ENCODE peak calls at places on chromosomes 5 and 9, in eight cellular contexts. One of them, this sample, is unnamed.

GRCh38 chr9:73813546-73813945 is 661.9 kb downstream of the ANXA1 start:
- DNase-seq in ascending aorta: no peak
- DNase-seq in pancreas: no peak
- DNase-seq in adrenal gland: no peak
- DNase-seq in heart left ventricle: no peak
- DNase-seq in heart right ventricle: no peak
- DNase-seq in aorta: no peak
- DNase-seq in adipocyte: peak; percentile 41
- DNase-seq in this sample: no peak

GRCh38 chr5:67263656-67264055 is 67.1 kb upstream of the CD180 start:
- DNase-seq in ascending aorta: no peak
- DNase-seq in pancreas: no peak
- DNase-seq in adrenal gland: no peak
- DNase-seq in heart left ventricle: no peak
- DNase-seq in heart right ventricle: no peak
- DNase-seq in aorta: no peak
- DNase-seq in adipocyte: no peak
- DNase-seq in this sample: no peak

GRCh38 chr5:11298877-11299276 is 537.8 kb upstream of the DAP start:
- DNase-seq in ascending aorta: no peak
- DNase-seq in pancreas: no peak
- DNase-seq in adrenal gland: no peak
- DNase-seq in heart left ventricle: no peak
- DNase-seq in heart right ventricle: no peak
- DNase-seq in aorta: no peak
- DNase-seq in adipocyte: no peak
- DNase-seq in this sample: no peak

GRCh38 chr5:65199988-65200668 is 281.6 kb downstream of the ADAMTS6 start:
- DNase-seq in ascending aorta: no peak
- DNase-seq in pancreas: no peak
- DNase-seq in adrenal gland: no peak
- DNase-seq in heart left ventricle: no peak
- DNase-seq in heart right ventricle: no peak
- DNase-seq in aorta: no peak
- DNase-seq in adipocyte: peak; percentile 72
- DNase-seq in this sample: no peak

GRCh38 chr5:120297621-120298020 is 166.5 kb upstream of the PRR16 start:
- DNase-seq in ascending aorta: no peak
- DNase-seq in pancreas: no peak
- DNase-seq in adrenal gland: no peak
- DNase-seq in heart left ventricle: no peak
- DNase-seq in heart right ventricle: no peak
- DNase-seq in aorta: no peak
- DNase-seq in adipocyte: peak; percentile 16
- DNase-seq in this sample: no peak

GRCh38 chr9:7869340-7869739 is 69.8 kb upstream of the DMAC1 start:
- DNase-seq in ascending aorta: no peak
- DNase-seq in pancreas: no peak
- DNase-seq in adrenal gland: no peak
- DNase-seq in heart left ventricle: no peak
- DNase-seq in heart right ventricle: no peak
- DNase-seq in aorta: no peak
- DNase-seq in adipocyte: no peak
- DNase-seq in this sample: no peak

GRCh38 chr5:9363026-9363793 is 182.7 kb downstream of the SEMA5A start:
- DNase-seq in ascending aorta: no peak
- DNase-seq in pancreas: no peak
- DNase-seq in adrenal gland: no peak
- DNase-seq in heart left ventricle: no peak
- DNase-seq in heart right ventricle: no peak
- DNase-seq in aorta: no peak
- DNase-seq in adipocyte: peak; percentile 39
- DNase-seq in this sample: no peak

GRCh38 chr5:67028981-67029380 is 167.6 kb downstream of the CD180 start:
- DNase-seq in ascending aorta: no peak
- DNase-seq in pancreas: no peak
- DNase-seq in adrenal gland: no peak
- DNase-seq in heart left ventricle: no peak
- DNase-seq in heart right ventricle: no peak
- DNase-seq in aorta: no peak
- DNase-seq in adipocyte: no peak
- DNase-seq in this sample: no peak

GRCh38 chr5:127280494-127281220 is 9.9 kb upstream of the MEGF10 start:
- DNase-seq in ascending aorta: no peak
- DNase-seq in pancreas: peak; percentile 38
- DNase-seq in adrenal gland: no peak
- DNase-seq in heart left ventricle: no peak
- DNase-seq in heart right ventricle: no peak
- DNase-seq in aorta: no peak
- DNase-seq in adipocyte: peak; percentile 14
- DNase-seq in this sample: no peak

GRCh38 chr5:141382469-141383294 is at the start of gene PCDHGA7:
- DNase-seq in ascending aorta: no peak
- DNase-seq in pancreas: no peak
- DNase-seq in adrenal gland: no peak
- DNase-seq in heart left ventricle: no peak
- DNase-seq in heart right ventricle: no peak
- DNase-seq in aorta: peak; percentile 58
- DNase-seq in adipocyte: peak; percentile 61
- DNase-seq in this sample: no peak

GRCh38 chr5:95895771-95896170 is 65.9 kb downstream of the ELL2 start:
- DNase-seq in ascending aorta: no peak
- DNase-seq in pancreas: no peak
- DNase-seq in adrenal gland: no peak
- DNase-seq in heart left ventricle: no peak
- DNase-seq in heart right ventricle: no peak
- DNase-seq in aorta: no peak
- DNase-seq in adipocyte: peak; percentile 25
- DNase-seq in this sample: no peak

GRCh38 chr9:72843525-72844439 is 109.1 kb downstream of the ALDH1A1 start:
- DNase-seq in ascending aorta: no peak
- DNase-seq in pancreas: no peak
- DNase-seq in adrenal gland: no peak
- DNase-seq in heart left ventricle: no peak
- DNase-seq in heart right ventricle: no peak
- DNase-seq in aorta: no peak
- DNase-seq in adipocyte: peak; percentile 14
- DNase-seq in this sample: no peak

GRCh38 chr5:10329808-10330481 is 22.2 kb upstream of the CMBL start:
- DNase-seq in ascending aorta: no peak
- DNase-seq in pancreas: peak; percentile 42
- DNase-seq in adrenal gland: peak; percentile 42
- DNase-seq in heart left ventricle: peak; percentile 72
- DNase-seq in heart right ventricle: peak; percentile 49
- DNase-seq in aorta: no peak
- DNase-seq in adipocyte: peak; percentile 93
- DNase-seq in this sample: peak; percentile 55

GRCh38 chr5:111929892-111930291 is 172.9 kb upstream of the NREP start:
- DNase-seq in ascending aorta: no peak
- DNase-seq in pancreas: no peak
- DNase-seq in adrenal gland: peak; percentile 68
- DNase-seq in heart left ventricle: no peak
- DNase-seq in heart right ventricle: no peak
- DNase-seq in aorta: no peak
- DNase-seq in adipocyte: peak; percentile 90
- DNase-seq in this sample: no peak

GRCh38 chr9:38339087-38339486 is 53.4 kb upstream of the ALDH1B1 start:
- DNase-seq in ascending aorta: no peak
- DNase-seq in pancreas: peak; percentile 34
- DNase-seq in adrenal gland: peak; percentile 84
- DNase-seq in heart left ventricle: no peak
- DNase-seq in heart right ventricle: no peak
- DNase-seq in aorta: no peak
- DNase-seq in adipocyte: no peak
- DNase-seq in this sample: no peak

GRCh38 chr5:138677782-138678181 is 75.4 kb upstream of the CTNNA1 start:
- DNase-seq in ascending aorta: no peak
- DNase-seq in pancreas: no peak
- DNase-seq in adrenal gland: no peak
- DNase-seq in heart left ventricle: no peak
- DNase-seq in heart right ventricle: no peak
- DNase-seq in aorta: no peak
- DNase-seq in adipocyte: peak; percentile 62
- DNase-seq in this sample: no peak

GRCh38 chr9:15606667-15607472 is 54.0 kb downstream of the CCDC171 start:
- DNase-seq in ascending aorta: no peak
- DNase-seq in pancreas: no peak
- DNase-seq in adrenal gland: no peak
- DNase-seq in heart left ventricle: no peak
- DNase-seq in heart right ventricle: no peak
- DNase-seq in aorta: no peak
- DNase-seq in adipocyte: peak; percentile 83
- DNase-seq in this sample: no peak

GRCh38 chr9:97176206-97176605 is 131.3 kb upstream of the CCDC180 start:
- DNase-seq in ascending aorta: no peak
- DNase-seq in pancreas: no peak
- DNase-seq in adrenal gland: no peak
- DNase-seq in heart left ventricle: no peak
- DNase-seq in heart right ventricle: no peak
- DNase-seq in aorta: no peak
- DNase-seq in adipocyte: no peak
- DNase-seq in this sample: no peak

GRCh38 chr5:37787742-37788141 is 52.1 kb downstream of the GDNF start:
- DNase-seq in ascending aorta: no peak
- DNase-seq in pancreas: no peak
- DNase-seq in adrenal gland: no peak
- DNase-seq in heart left ventricle: no peak
- DNase-seq in heart right ventricle: no peak
- DNase-seq in aorta: no peak
- DNase-seq in adipocyte: no peak
- DNase-seq in this sample: no peak

GRCh38 chr5:59756373-59757035 is 137.0 kb downstream of the PDE4D start:
- DNase-seq in ascending aorta: no peak
- DNase-seq in pancreas: no peak
- DNase-seq in adrenal gland: no peak
- DNase-seq in heart left ventricle: no peak
- DNase-seq in heart right ventricle: no peak
- DNase-seq in aorta: no peak
- DNase-seq in adipocyte: no peak
- DNase-seq in this sample: no peak

GRCh38 chr5:59757442-59757841 is 136.1 kb downstream of the PDE4D start:
- DNase-seq in ascending aorta: no peak
- DNase-seq in pancreas: no peak
- DNase-seq in adrenal gland: no peak
- DNase-seq in heart left ventricle: no peak
- DNase-seq in heart right ventricle: no peak
- DNase-seq in aorta: no peak
- DNase-seq in adipocyte: no peak
- DNase-seq in this sample: no peak

GRCh38 chr5:59758566-59758965 is 135.0 kb downstream of the PDE4D start:
- DNase-seq in ascending aorta: no peak
- DNase-seq in pancreas: no peak
- DNase-seq in adrenal gland: no peak
- DNase-seq in heart left ventricle: no peak
- DNase-seq in heart right ventricle: no peak
- DNase-seq in aorta: no peak
- DNase-seq in adipocyte: no peak
- DNase-seq in this sample: no peak

GRCh38 chr5:59760798-59761348 is 132.7 kb downstream of the PDE4D start:
- DNase-seq in ascending aorta: no peak
- DNase-seq in pancreas: no peak
- DNase-seq in adrenal gland: no peak
- DNase-seq in heart left ventricle: no peak
- DNase-seq in heart right ventricle: no peak
- DNase-seq in aorta: no peak
- DNase-seq in adipocyte: peak; percentile 25
- DNase-seq in this sample: no peak

DNA sequence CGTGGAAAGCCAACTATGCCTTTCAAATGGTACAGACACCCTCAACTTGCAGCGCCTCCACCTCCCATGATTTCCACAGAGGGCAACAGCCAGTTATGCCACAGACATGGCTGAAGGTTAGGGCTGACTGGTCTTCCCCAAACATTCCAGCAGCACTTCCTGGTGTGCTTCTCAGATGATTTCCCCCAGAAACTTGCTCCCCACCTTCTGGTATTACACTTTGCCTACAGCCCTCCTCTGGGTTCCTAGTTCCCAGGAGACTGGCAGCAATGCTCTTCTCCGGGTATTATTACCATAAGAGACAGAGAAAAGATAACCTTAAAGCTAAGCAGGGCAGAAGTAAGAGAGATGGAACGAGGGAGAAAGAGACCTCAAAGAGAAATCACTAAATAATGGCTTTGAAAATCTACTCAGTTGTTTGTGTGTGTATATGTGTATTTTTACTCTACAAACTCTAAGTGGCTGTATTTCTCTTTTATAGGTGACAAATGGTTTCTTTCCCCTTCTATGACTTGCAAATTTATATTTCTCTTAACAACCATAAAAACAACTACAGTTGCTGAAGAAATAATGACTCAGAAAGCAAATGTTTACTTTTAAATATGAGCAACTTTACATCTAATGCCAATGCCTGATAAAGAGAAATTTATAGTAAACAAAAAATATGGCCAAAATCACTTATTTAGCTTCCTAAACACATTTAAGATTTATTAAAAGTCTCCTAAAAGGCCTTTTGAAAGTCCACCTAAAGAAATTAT is 133.7 kb downstream of the PDE4D start:
- DNase-seq in ascending aorta: no peak
- DNase-seq in pancreas: no peak
- DNase-seq in adrenal gland: no peak
- DNase-seq in heart left ventricle: no peak
- DNase-seq in heart right ventricle: no peak
- DNase-seq in aorta: no peak
- DNase-seq in adipocyte: no peak
- DNase-seq in this sample: no peak
- H3K4me1 ChIP-seq in ascending aorta: no peaks in the 10 kb centered on the region
- H3K4me1 ChIP-seq in pancreas: peaks cover 8% of the 10 kb centered on the region
- H3K4me1 ChIP-seq in adrenal gland: no peaks in the 10 kb centered on the region
- H3K4me1 ChIP-seq in heart left ventricle: no peaks in the 10 kb centered on the region
- H3K4me1 ChIP-seq in heart right ventricle: no peaks in the 10 kb centered on the region
- H3K4me1 ChIP-seq in aorta: peaks cover 2% of the 10 kb centered on the region
- H3K4me1 ChIP-seq in adipocyte: no peaks in the 10 kb centered on the region
- H3K4me1 ChIP-seq in this sample: no peaks in the 10 kb centered on the region

GRCh38 chr5:113071401-113071800 is 94.8 kb downstream of the DCP2 start:
- DNase-seq in ascending aorta: no peak
- DNase-seq in pancreas: no peak
- DNase-seq in adrenal gland: no peak
- DNase-seq in heart left ventricle: no peak
- DNase-seq in heart right ventricle: no peak
- DNase-seq in aorta: no peak
- DNase-seq in adipocyte: no peak
- DNase-seq in this sample: no peak
- H3K4me1 ChIP-seq in ascending aorta: no peaks in the 10 kb centered on the region
- H3K4me1 ChIP-seq in pancreas: no peaks in the 10 kb centered on the region
- H3K4me1 ChIP-seq in adrenal gland: no peaks in the 10 kb centered on the region
- H3K4me1 ChIP-seq in heart left ventricle: peaks cover 5% of the 10 kb centered on the region
- H3K4me1 ChIP-seq in heart right ventricle: no peaks in the 10 kb centered on the region
- H3K4me1 ChIP-seq in aorta: no peaks in the 10 kb centered on the region
- H3K4me1 ChIP-seq in adipocyte: no peaks in the 10 kb centered on the region
- H3K4me1 ChIP-seq in this sample: no peaks in the 10 kb centered on the region

GRCh38 chr5:74636552-74636951 is 4.0 kb downstream of the ENC1 start:
- DNase-seq in ascending aorta: no peak
- DNase-seq in pancreas: no peak
- DNase-seq in adrenal gland: no peak
- DNase-seq in heart left ventricle: no peak
- DNase-seq in heart right ventricle: no peak
- DNase-seq in aorta: no peak
- DNase-seq in adipocyte: no peak
- DNase-seq in this sample: no peak
- H3K4me1 ChIP-seq in ascending aorta: no peaks in the 10 kb centered on the region
- H3K4me1 ChIP-seq in pancreas: no peaks in the 10 kb centered on the region
- H3K4me1 ChIP-seq in adrenal gland: peaks cover 2% of the 10 kb centered on the region
- H3K4me1 ChIP-seq in heart left ventricle: no peaks in the 10 kb centered on the region
- H3K4me1 ChIP-seq in heart right ventricle: peaks cover 33% of the 10 kb centered on the region
- H3K4me1 ChIP-seq in aorta: no peaks in the 10 kb centered on the region
- H3K4me1 ChIP-seq in adipocyte: peaks cover 38% of the 10 kb centered on the region
- H3K4me1 ChIP-seq in this sample: no peaks in the 10 kb centered on the region

GRCh38 chr5:133114933-133115310 is 63.1 kb downstream of the HSPA4 start:
- DNase-seq in ascending aorta: no peak
- DNase-seq in pancreas: no peak
- DNase-seq in adrenal gland: no peak
- DNase-seq in heart left ventricle: no peak
- DNase-seq in heart right ventricle: no peak
- DNase-seq in aorta: no peak
- DNase-seq in adipocyte: no peak
- DNase-seq in this sample: no peak
- H3K4me1 ChIP-seq in ascending aorta: no peaks in the 10 kb centered on the region
- H3K4me1 ChIP-seq in pancreas: no peaks in the 10 kb centered on the region
- H3K4me1 ChIP-seq in adrenal gland: no peaks in the 10 kb centered on the region
- H3K4me1 ChIP-seq in heart left ventricle: no peaks in the 10 kb centered on the region
- H3K4me1 ChIP-seq in heart right ventricle: no peaks in the 10 kb centered on the region
- H3K4me1 ChIP-seq in aorta: no peaks in the 10 kb centered on the region
- H3K4me1 ChIP-seq in adipocyte: peaks cover 21% of the 10 kb centered on the region
- H3K4me1 ChIP-seq in this sample: no peaks in the 10 kb centered on the region

This sample was measured in uterus.